ENCODE peak calls at places on chromosomes 6 and 20, in four cellular contexts. O is heart left ventricle, X is ascending aorta, J is AG04450. U is an unnamed sample.

GRCh38 chr6:18507018-18507415 is 119.9 kb downstream of the RNF144B start:
- DNase-seq in O (no peak), X (no peak), J (no peak), U (no peak)

GRCh38 chr6:161135695-161136591 is 137.9 kb downstream of the AGPAT4 start:
- DNase-seq in O (no peak), X (no peak), J (no peak), U (no peak)

GRCh38 chr6:150528648-150529285 is 70.9 kb upstream of the PLEKHG1 start:
- DNase-seq in O (peak), X (no peak), J (no peak), U (no peak)

GRCh38 chr6:117829594-117830319 is 77.3 kb upstream of the SLC35F1 start:
- DNase-seq in O (no peak), X (no peak), J (no peak), U (peak)

GRCh38 chr6:106511274-106512047 is 117.8 kb downstream of the RTN4IP1 start:
- DNase-seq in O (no peak), X (peak), J (no peak), U (no peak)

GRCh38 chr20:37383229-37383989 is 37.5 kb downstream of the SRC start:
- DNase-seq in O (no peak), X (peak), J (no peak), U (no peak)

GRCh38 chr6:20541387-20541786 is 7.1 kb downstream of the CDKAL1 start:
- DNase-seq in O (no peak), X (no peak), J (no peak), U (no peak)

GRCh38 chr6:141326426-141326825 is 806.3 kb upstream of the GJE1 start:
- DNase-seq in O (no peak), X (peak), J (peak), U (no peak)

GRCh38 chr6:163793584-163793983 is 379.1 kb downstream of the QKI start:
- DNase-seq in O (no peak), X (no peak), J (no peak), U (no peak)

GRCh38 chr20:59666586-59666985 is 62.2 kb downstream of the PHACTR3 start:
- DNase-seq in O (no peak), X (no peak), J (no peak), U (peak)

GRCh38 chr20:22302039-22302438 is 282.3 kb downstream of the FOXA2 start:
- DNase-seq in O (no peak), X (no peak), J (no peak), U (no peak)

GRCh38 chr6:5666695-5667094 is 340.0 kb downstream of the NRN1 start:
- DNase-seq in O (no peak), X (no peak), J (no peak), U (no peak)

DNA sequence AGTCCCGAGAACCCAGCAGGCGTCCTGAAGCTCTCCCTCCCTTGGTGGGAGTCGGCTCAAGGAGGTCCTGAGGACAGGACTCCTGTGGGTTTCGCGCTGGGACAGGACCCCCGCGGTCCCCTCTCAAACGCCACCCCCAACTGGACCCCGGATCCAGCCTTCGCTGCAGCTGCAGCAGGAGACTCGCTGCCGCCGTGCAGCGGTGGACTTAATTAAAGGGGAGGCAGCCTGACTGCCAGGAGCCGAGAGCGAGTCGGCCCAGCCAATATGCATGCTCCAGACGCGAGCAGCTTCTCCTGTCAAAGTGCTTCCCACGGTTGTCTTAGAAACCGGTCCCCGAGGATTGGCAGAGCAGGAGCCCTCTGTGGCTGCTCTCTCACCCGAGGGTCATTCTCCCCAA is 580.2 kb upstream of the ZNF337 start:
- DNase-seq in O (no peak), X (no peak), J (no peak), U (no peak)
- TF ChIP-seq CTCF in O (peak), X (no peak), J (no peak), U (no peak)

GRCh38 chr6:1015819-1016218 is 296.1 kb upstream of the FOXQ1 start:
- DNase-seq in O (no peak), X (no peak), J (no peak), U (peak)
- TF ChIP-seq CTCF in O (no peak), X (no peak), J (peak), U (no peak)

GRCh38 chr6:158324136-158324535 is 11.9 kb downstream of the TULP4 start:
- DNase-seq in O (no peak), X (no peak), J (no peak), U (no peak)

GRCh38 chr6:158322400-158322723 is 10.1 kb downstream of the TULP4 start:
- DNase-seq in O (no peak), X (no peak), J (no peak), U (no peak)

GRCh38 chr6:158321960-158322359 is 9.7 kb downstream of the TULP4 start:
- DNase-seq in O (no peak), X (no peak), J (no peak), U (no peak)

GRCh38 chr6:158323561-158323958 is 11.3 kb downstream of the TULP4 start:
- DNase-seq in O (no peak), X (no peak), J (no peak), U (no peak)

GRCh38 chr6:158322724-158323560 is 10.7 kb downstream of the TULP4 start:
- DNase-seq in O (no peak), X (no peak), J (no peak), U (no peak)
- TF ChIP-seq CTCF in O (no peak), X (no peak), J (no peak), U (no peak)

GRCh38 chr6:167479967-167480653 is 155.2 kb downstream of the TTLL2 start:
- DNase-seq in O (no peak), X (peak), J (no peak), U (no peak)

GRCh38 chr6:167481527-167481926 is 156.6 kb downstream of the TTLL2 start:
- DNase-seq in O (no peak), X (no peak), J (no peak), U (no peak)

GRCh38 chr6:167487706-167488664 is 163.1 kb downstream of the TTLL2 start:
- DNase-seq in O (no peak), X (no peak), J (no peak), U (no peak)

GRCh38 chr6:167485186-167485978 is 160.5 kb downstream of the TTLL2 start:
- DNase-seq in O (no peak), X (no peak), J (no peak), U (no peak)
- TF ChIP-seq CTCF in O (peak), X (peak), J (no peak), U (peak)

GRCh38 chr6:52089758-52090348 is 2.4 kb upstream of the PKHD1 start:
- DNase-seq in O (no peak), X (no peak), J (no peak), U (no peak)

DNA sequence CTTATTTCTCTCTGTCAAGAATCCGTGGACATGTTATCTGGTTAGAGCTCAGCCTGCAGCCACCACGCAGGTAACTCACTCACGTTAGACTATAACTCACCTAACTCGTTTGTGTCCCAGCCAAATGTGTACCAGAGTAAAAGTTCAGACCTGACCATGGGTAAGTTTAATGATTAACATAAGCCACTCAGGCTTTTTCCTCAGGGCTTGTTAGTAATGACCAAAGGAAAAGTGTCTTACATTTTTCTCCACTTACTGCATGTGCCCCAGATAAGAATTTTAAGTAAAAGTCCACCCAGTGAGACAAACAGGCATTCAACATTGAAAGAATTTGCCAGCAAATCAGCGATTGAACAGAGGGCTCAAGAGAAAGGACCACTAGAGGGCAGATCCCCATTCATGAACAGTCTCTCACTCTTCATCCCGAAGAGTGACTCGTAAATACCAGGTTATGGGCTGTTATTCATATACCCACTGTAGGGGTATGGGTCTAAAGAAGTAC is at the start of gene PKHD1:
- DNase-seq in O (no peak), X (no peak), J (no peak), U (no peak)
- TF ChIP-seq CTCF in O (peak), X (no peak), J (peak), U (peak)

GRCh38 chr20:44734938-44735337 is 10.7 kb upstream of the KCNK15 start:
- DNase-seq in O (no peak), X (peak), J (no peak), U (no peak)
- TF ChIP-seq CTCF in O (no peak), X (peak), J (peak), U (peak)

DNA sequence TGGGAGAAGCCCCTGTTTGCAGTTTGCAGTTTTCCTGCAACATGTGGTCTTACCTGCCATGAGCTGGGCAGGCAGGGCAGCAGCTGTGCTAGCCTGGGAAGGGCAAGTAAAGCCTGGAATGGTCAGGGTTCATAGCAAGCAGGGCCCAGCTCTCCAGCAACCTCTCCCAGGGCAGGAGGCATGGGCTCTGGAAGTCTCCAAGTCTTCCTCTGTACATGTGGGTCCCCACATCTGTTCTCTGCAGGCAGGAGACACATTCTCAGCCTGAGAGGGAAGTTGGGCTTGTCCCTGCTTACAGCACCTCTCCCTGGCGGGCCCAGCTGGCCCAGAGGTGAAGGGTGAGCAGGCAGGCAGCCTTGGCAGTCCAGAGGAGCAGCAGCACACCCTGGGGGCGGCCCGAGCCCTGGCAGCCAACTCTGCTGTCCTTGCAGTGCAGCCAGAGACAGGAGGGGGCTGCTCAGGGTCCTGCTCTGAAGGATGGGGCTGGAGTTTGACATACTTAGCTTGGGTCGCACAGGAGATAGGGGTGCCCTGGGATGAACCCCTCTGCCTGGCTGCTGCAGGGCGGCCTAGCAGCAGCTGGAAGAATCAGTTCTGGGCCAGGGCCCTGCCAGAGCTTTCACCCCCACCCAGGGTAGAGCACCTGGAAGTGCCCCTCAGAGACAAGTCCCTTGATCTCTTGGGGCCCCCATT is 176.0 kb downstream of the MRPL14 start:
- DNase-seq in O (peak), X (peak), J (no peak), U (peak)
- TF ChIP-seq CTCF in O (peak), X (no peak), J (peak), U (peak)

GRCh38 chr20:25000268-25000801 is 7.8 kb upstream of the APMAP start:
- DNase-seq in O (peak), X (peak), J (no peak), U (no peak)
- TF ChIP-seq CTCF in O (peak), X (no peak), J (peak), U (peak)

DNA sequence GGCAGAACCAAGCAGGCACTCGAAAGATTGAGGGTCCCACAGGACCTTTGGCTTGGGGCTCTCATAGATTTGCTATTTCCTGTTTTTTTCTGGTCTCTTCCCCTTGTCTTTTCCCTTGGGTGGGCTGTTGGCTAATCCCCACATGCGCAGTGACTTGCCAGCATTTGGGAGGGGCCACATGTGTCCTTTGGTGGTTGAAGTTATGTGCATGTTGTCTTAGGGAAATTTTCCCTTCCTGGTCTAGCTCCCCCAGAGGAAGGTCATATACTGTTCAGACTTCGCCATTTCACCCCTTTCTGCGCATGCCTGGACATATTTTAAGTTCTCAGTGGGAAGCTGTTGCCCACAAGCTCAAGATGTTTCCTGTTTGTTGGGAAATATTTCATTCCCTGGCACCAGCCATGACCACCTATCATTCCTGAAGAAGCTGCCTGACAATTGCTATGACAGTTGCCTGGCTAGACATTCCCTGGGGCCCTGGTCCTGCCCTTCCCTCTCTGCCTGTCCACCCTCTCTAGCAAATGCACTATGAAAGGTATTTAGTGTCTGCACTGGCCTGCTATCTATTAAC is 156.2 kb upstream of the THBS2 start:
- DNase-seq in O (no peak), X (no peak), J (no peak), U (no peak)
- TF ChIP-seq CTCF in O (no peak), X (no peak), J (no peak), U (no peak)